ENCODE peak calls at places on chromosomes 7 and 10, in ten cellular contexts. One of them, this sample, is unnamed.

GRCh38 chr10:1552881-1553595 is 184.3 kb downstream of the ADARB2 start:
- DNase-seq in GM23338: no peak
- DNase-seq in GM12878: no peak
- DNase-seq in SK-N-SH: no peak
- DNase-seq in sigmoid colon: peak
- DNase-seq in HepG2: no peak
- DNase-seq in breast epithelium: no peak
- DNase-seq in stomach: no peak
- DNase-seq in prostate gland: no peak
- DNase-seq in HCT116: no peak
- DNase-seq in this sample: no peak

GRCh38 chr7:92402920-92403759 is 44.1 kb upstream of the GATAD1 start:
- DNase-seq in breast epithelium: no peak
- DNase-seq in HepG2: no peak
- DNase-seq in HCT116: no peak
- DNase-seq in stomach: no peak
- DNase-seq in SK-N-SH: no peak
- DNase-seq in GM23338: peak
- DNase-seq in prostate gland: peak
- DNase-seq in GM12878: no peak
- DNase-seq in sigmoid colon: no peak
- DNase-seq in this sample: no peak

GRCh38 chr10:96416643-96417042 is 57.8 kb upstream of the OPALIN start:
- DNase-seq in prostate gland: peak
- DNase-seq in SK-N-SH: no peak
- DNase-seq in HepG2: peak
- DNase-seq in breast epithelium: peak
- DNase-seq in GM12878: no peak
- DNase-seq in HCT116: no peak
- DNase-seq in GM23338: no peak
- DNase-seq in stomach: no peak
- DNase-seq in sigmoid colon: peak
- DNase-seq in this sample: no peak

GRCh38 chr10:124185074-124185473 is 91.7 kb upstream of the CHST15 start:
- DNase-seq in HCT116: no peak
- DNase-seq in HepG2: no peak
- DNase-seq in prostate gland: no peak
- DNase-seq in GM23338: no peak
- DNase-seq in SK-N-SH: no peak
- DNase-seq in breast epithelium: no peak
- DNase-seq in sigmoid colon: no peak
- DNase-seq in stomach: no peak
- DNase-seq in GM12878: no peak
- DNase-seq in this sample: no peak

GRCh38 chr7:121561717-121562116 is 165.6 kb upstream of the FAM3C start:
- DNase-seq in sigmoid colon: no peak
- DNase-seq in GM12878: no peak
- DNase-seq in SK-N-SH: no peak
- DNase-seq in stomach: no peak
- DNase-seq in prostate gland: no peak
- DNase-seq in breast epithelium: no peak
- DNase-seq in GM23338: no peak
- DNase-seq in HCT116: no peak
- DNase-seq in HepG2: no peak
- DNase-seq in this sample: no peak

GRCh38 chr7:45980973-45981372 is 59.9 kb upstream of the IGFBP3 start:
- DNase-seq in stomach: no peak
- DNase-seq in GM23338: no peak
- DNase-seq in GM12878: no peak
- DNase-seq in breast epithelium: no peak
- DNase-seq in prostate gland: no peak
- DNase-seq in sigmoid colon: no peak
- DNase-seq in HCT116: no peak
- DNase-seq in HepG2: no peak
- DNase-seq in SK-N-SH: no peak
- DNase-seq in this sample: no peak

GRCh38 chr7:37432240-37432917 is 16.3 kb downstream of the ELMO1 start:
- DNase-seq in breast epithelium: no peak
- DNase-seq in sigmoid colon: no peak
- DNase-seq in stomach: no peak
- DNase-seq in HepG2: no peak
- DNase-seq in GM23338: no peak
- DNase-seq in HCT116: no peak
- DNase-seq in GM12878: no peak
- DNase-seq in SK-N-SH: no peak
- DNase-seq in prostate gland: no peak
- DNase-seq in this sample: no peak

GRCh38 chr10:32957341-32958084 is 517 bp downstream of the ITGB1 start:
- DNase-seq in stomach: peak
- DNase-seq in breast epithelium: peak
- DNase-seq in GM12878: no peak
- DNase-seq in HepG2: no peak
- DNase-seq in SK-N-SH: peak
- DNase-seq in HCT116: no peak
- DNase-seq in prostate gland: peak
- DNase-seq in GM23338: peak
- DNase-seq in sigmoid colon: peak
- DNase-seq in this sample: peak

GRCh38 chr7:48298779-48299178 is 127.5 kb downstream of the ABCA13 start:
- DNase-seq in HCT116: no peak
- DNase-seq in sigmoid colon: no peak
- DNase-seq in SK-N-SH: no peak
- DNase-seq in stomach: no peak
- DNase-seq in HepG2: no peak
- DNase-seq in breast epithelium: no peak
- DNase-seq in prostate gland: no peak
- DNase-seq in GM12878: no peak
- DNase-seq in GM23338: no peak
- DNase-seq in this sample: peak

GRCh38 chr7:158268851-158269535 is 318.6 kb downstream of the PTPRN2 start:
- DNase-seq in stomach: no peak
- DNase-seq in HCT116: no peak
- DNase-seq in prostate gland: no peak
- DNase-seq in breast epithelium: no peak
- DNase-seq in sigmoid colon: peak
- DNase-seq in SK-N-SH: no peak
- DNase-seq in GM23338: no peak
- DNase-seq in HepG2: no peak
- DNase-seq in GM12878: no peak
- DNase-seq in this sample: no peak

GRCh38 chr10:112570585-112570984 is 123.6 kb downstream of the VTI1A start:
- DNase-seq in GM12878: no peak
- DNase-seq in breast epithelium: no peak
- DNase-seq in prostate gland: no peak
- DNase-seq in HCT116: no peak
- DNase-seq in sigmoid colon: no peak
- DNase-seq in stomach: no peak
- DNase-seq in SK-N-SH: no peak
- DNase-seq in HepG2: no peak
- DNase-seq in GM23338: no peak
- DNase-seq in this sample: no peak

GRCh38 chr7:99123571-99124033 is 20.3 kb downstream of the SMURF1 start:
- DNase-seq in GM23338: no peak
- DNase-seq in SK-N-SH: no peak
- DNase-seq in HepG2: no peak
- DNase-seq in GM12878: no peak
- DNase-seq in HCT116: no peak
- DNase-seq in prostate gland: peak
- DNase-seq in stomach: no peak
- DNase-seq in breast epithelium: peak
- DNase-seq in sigmoid colon: no peak
- DNase-seq in this sample: peak

GRCh38 chr10:133141144-133141962 is 18.7 kb upstream of the KNDC1 start:
- DNase-seq in GM12878: no peak
- DNase-seq in HepG2: no peak
- DNase-seq in SK-N-SH: no peak
- DNase-seq in HCT116: no peak
- DNase-seq in breast epithelium: no peak
- DNase-seq in sigmoid colon: peak
- DNase-seq in GM23338: no peak
- DNase-seq in prostate gland: no peak
- DNase-seq in stomach: no peak
- DNase-seq in this sample: no peak

GRCh38 chr7:88095-88926 is 104.1 kb upstream of the FAM20C start:
- DNase-seq in HepG2: no peak
- DNase-seq in GM12878: no peak
- DNase-seq in sigmoid colon: peak
- DNase-seq in HCT116: no peak
- DNase-seq in prostate gland: no peak
- DNase-seq in breast epithelium: no peak
- DNase-seq in GM23338: peak
- DNase-seq in stomach: no peak
- DNase-seq in SK-N-SH: no peak
- DNase-seq in this sample: no peak

GRCh38 chr10:84360634-84361365 is 32.4 kb downstream of the CCSER2 start:
- DNase-seq in GM12878: no peak
- DNase-seq in sigmoid colon: no peak
- DNase-seq in stomach: no peak
- DNase-seq in GM23338: peak
- DNase-seq in HCT116: no peak
- DNase-seq in breast epithelium: no peak
- DNase-seq in SK-N-SH: no peak
- DNase-seq in prostate gland: no peak
- DNase-seq in HepG2: no peak
- DNase-seq in this sample: peak

GRCh38 chr10:132464256-132465192 is 67.5 kb downstream of the PWWP2B start:
- DNase-seq in breast epithelium: peak
- DNase-seq in HepG2: no peak
- DNase-seq in prostate gland: peak
- DNase-seq in GM12878: no peak
- DNase-seq in HCT116: no peak
- DNase-seq in stomach: peak
- DNase-seq in GM23338: no peak
- DNase-seq in sigmoid colon: peak
- DNase-seq in SK-N-SH: no peak
- DNase-seq in this sample: no peak

GRCh38 chr10:132589015-132589414 is 51.4 kb downstream of the INPP5A start:
- DNase-seq in HCT116: no peak
- DNase-seq in breast epithelium: no peak
- DNase-seq in sigmoid colon: no peak
- DNase-seq in SK-N-SH: no peak
- DNase-seq in GM23338: no peak
- DNase-seq in stomach: no peak
- DNase-seq in GM12878: no peak
- DNase-seq in HepG2: no peak
- DNase-seq in prostate gland: no peak
- DNase-seq in this sample: no peak

DNA sequence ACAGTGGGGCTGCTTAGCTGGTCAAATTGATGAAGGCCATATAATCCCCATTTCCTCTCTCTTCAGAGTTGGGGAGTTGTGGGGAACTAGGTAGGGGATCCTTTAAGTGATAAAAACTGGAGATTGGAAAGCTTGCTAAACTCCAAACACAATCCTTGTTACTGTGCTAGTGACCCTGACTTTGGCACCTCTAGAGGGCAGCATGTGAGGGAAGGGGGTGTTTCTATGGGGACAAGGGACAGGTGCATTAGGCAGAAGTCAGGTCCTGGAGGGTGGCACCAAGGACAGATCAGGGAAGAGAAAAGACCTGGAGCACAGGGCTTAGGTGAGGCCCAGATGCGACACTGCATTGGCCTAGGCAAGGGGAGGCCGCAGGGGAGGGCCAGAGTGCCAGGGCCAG is 66.9 kb downstream of the CDHR3 start:
- DNase-seq in sigmoid colon: peak
- DNase-seq in breast epithelium: no peak
- DNase-seq in SK-N-SH: no peak
- DNase-seq in HCT116: no peak
- DNase-seq in prostate gland: no peak
- DNase-seq in GM12878: no peak
- DNase-seq in stomach: no peak
- DNase-seq in GM23338: peak
- DNase-seq in HepG2: no peak
- DNase-seq in this sample: no peak
- TF ChIP-seq CTCF in sigmoid colon: no peak
- TF ChIP-seq CTCF in breast epithelium: no peak
- TF ChIP-seq CTCF in SK-N-SH: no peak
- TF ChIP-seq CTCF in HCT116: peak
- TF ChIP-seq CTCF in prostate gland: no peak
- TF ChIP-seq CTCF in GM12878: peak
- TF ChIP-seq CTCF in stomach: no peak
- TF ChIP-seq CTCF in GM23338: peak
- TF ChIP-seq CTCF in HepG2: peak
- TF ChIP-seq CTCF in this sample: no peak

DNA sequence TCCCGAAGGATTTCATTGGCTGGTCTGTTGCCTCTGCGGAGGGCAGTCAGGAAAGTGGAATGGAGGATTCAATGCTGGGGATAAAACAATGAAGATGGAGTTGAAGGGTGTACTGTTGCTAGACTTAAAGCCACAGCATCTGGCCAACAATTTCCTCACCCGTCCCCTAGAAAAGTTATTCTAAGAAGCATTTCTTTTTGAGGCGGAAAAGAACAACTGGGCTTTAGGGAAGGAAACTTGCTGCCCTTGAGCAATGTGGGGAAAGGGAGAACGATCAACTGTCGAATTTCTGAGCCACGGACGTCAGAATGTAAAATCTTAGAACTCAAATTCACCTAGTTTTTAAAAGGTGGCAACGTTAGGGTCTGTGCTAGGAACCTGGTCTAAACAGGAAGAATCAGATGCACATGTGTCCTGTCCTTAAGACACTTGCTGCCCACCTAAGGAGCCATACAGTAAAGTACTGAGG is 673 bp downstream of the FMC1 start:
- DNase-seq in HCT116: no peak
- DNase-seq in GM23338: no peak
- DNase-seq in HepG2: no peak
- DNase-seq in prostate gland: no peak
- DNase-seq in GM12878: no peak
- DNase-seq in stomach: no peak
- DNase-seq in SK-N-SH: no peak
- DNase-seq in sigmoid colon: no peak
- DNase-seq in breast epithelium: no peak
- DNase-seq in this sample: no peak
- TF ChIP-seq POLR2AphosphoS5 in HCT116: no peak
- TF ChIP-seq POLR2AphosphoS5 in GM23338: no peak
- TF ChIP-seq POLR2AphosphoS5 in HepG2: no peak
- TF ChIP-seq POLR2AphosphoS5 in prostate gland: peak
- TF ChIP-seq POLR2AphosphoS5 in GM12878: no peak
- TF ChIP-seq POLR2AphosphoS5 in stomach: peak
- TF ChIP-seq POLR2AphosphoS5 in SK-N-SH: no peak
- TF ChIP-seq POLR2AphosphoS5 in sigmoid colon: no peak
- TF ChIP-seq POLR2AphosphoS5 in breast epithelium: no peak
- TF ChIP-seq POLR2AphosphoS5 in this sample: no peak

GRCh38 chr10:98262571-98262970 is 5.4 kb downstream of the LOXL4 start:
- DNase-seq in SK-N-SH: peak
- DNase-seq in breast epithelium: peak
- DNase-seq in sigmoid colon: no peak
- DNase-seq in GM23338: peak
- DNase-seq in HepG2: no peak
- DNase-seq in HCT116: peak
- DNase-seq in GM12878: no peak
- DNase-seq in prostate gland: no peak
- DNase-seq in stomach: peak
- DNase-seq in this sample: peak
- TF ChIP-seq CTCF in SK-N-SH: peak
- TF ChIP-seq CTCF in breast epithelium: peak
- TF ChIP-seq CTCF in sigmoid colon: no peak
- TF ChIP-seq CTCF in GM23338: peak
- TF ChIP-seq CTCF in HepG2: peak
- TF ChIP-seq CTCF in HCT116: peak
- TF ChIP-seq CTCF in GM12878: peak
- TF ChIP-seq CTCF in prostate gland: peak
- TF ChIP-seq CTCF in stomach: peak
- TF ChIP-seq CTCF in this sample: peak

GRCh38 chr7:26627871-26628270 is 236.5 kb downstream of the SKAP2 start:
- DNase-seq in SK-N-SH: no peak
- DNase-seq in stomach: no peak
- DNase-seq in HCT116: no peak
- DNase-seq in breast epithelium: no peak
- DNase-seq in GM23338: no peak
- DNase-seq in GM12878: no peak
- DNase-seq in prostate gland: no peak
- DNase-seq in sigmoid colon: no peak
- DNase-seq in HepG2: no peak
- DNase-seq in this sample: no peak
- TF ChIP-seq POLR2AphosphoS5 in SK-N-SH: no peak
- TF ChIP-seq POLR2AphosphoS5 in stomach: no peak
- TF ChIP-seq POLR2AphosphoS5 in HCT116: no peak
- TF ChIP-seq POLR2AphosphoS5 in breast epithelium: no peak
- TF ChIP-seq POLR2AphosphoS5 in GM23338: no peak
- TF ChIP-seq POLR2AphosphoS5 in GM12878: no peak
- TF ChIP-seq POLR2AphosphoS5 in prostate gland: no peak
- TF ChIP-seq POLR2AphosphoS5 in sigmoid colon: no peak
- TF ChIP-seq POLR2AphosphoS5 in HepG2: no peak
- TF ChIP-seq POLR2AphosphoS5 in this sample: no peak

This sample was measured in endothelial cell of umbilical vein.